ENCODE peak calls at places on chromosome X, in five cellular contexts. M is stomach, L is mucosa of descending colon, J is A172, H is ureter. R is an unnamed sample.

GRCh38 chrX:139890991-139891700 is 41.7 kb downstream of the ATP11C start:
- DNase-seq in M (no peak), J (peak; percentile 38), H (no peak), L (no peak), R (no peak)

GRCh38 chrX:150697641-150698040 is 4.4 kb downstream of the MTMR1 start:
- DNase-seq in L (no peak), J (no peak), M (no peak), H (no peak), R (peak; percentile 15)

GRCh38 chrX:12379666-12380065 is 241.4 kb downstream of the FRMPD4 start:
- DNase-seq in J (no peak), L (no peak), M (no peak), H (no peak), R (no peak)

GRCh38 chrX:115584715-115585114 is 23.7 kb downstream of the PLS3 start:
- DNase-seq in M (no peak), J (no peak), L (no peak), H (no peak), R (no peak)

GRCh38 chrX:68838571-68838910 is 9.7 kb downstream of the EFNB1 start:
- DNase-seq in J (no peak), L (peak; percentile 16), H (no peak), M (no peak), R (no peak)

GRCh38 chrX:72694170-72694569 is 19.9 kb downstream of the PHKA1 start:
- DNase-seq in M (no peak), H (no peak), L (no peak), J (no peak), R (no peak)

GRCh38 chrX:72371405-72371804 is 65.7 kb upstream of the CITED1 start:
- DNase-seq in H (no peak), M (no peak), L (no peak), J (no peak), R (no peak)

GRCh38 chrX:68355629-68355920 is 77.7 kb downstream of the OPHN1 start:
- DNase-seq in J (no peak), M (peak; percentile 35), H (no peak), L (peak; percentile 5), R (no peak)

GRCh38 chrX:69033936-69034335 is 131.3 kb downstream of the PJA1 start:
- DNase-seq in L (no peak), J (no peak), M (no peak), H (peak; percentile 18), R (no peak)